ENCODE peak calls at places on chromosome 2, in four cellular contexts. A, U, O and W are unnamed samples.

GRCh38 chr2:3636586-3637310 is 21.3 kb upstream of the ALLC start:
- DNase-seq in A (no peak), U (no peak), O (no peak), W (peak; percentile 12)

GRCh38 chr2:151437630-151438029 is 27.9 kb downstream of the RIF1 start:
- DNase-seq in A (peak; percentile 18), U (peak; percentile 4), O (no peak), W (no peak)

GRCh38 chr2:88959480-88960204 is 268.2 kb downstream of the RPIA start:
- DNase-seq in A (peak; percentile 12), U (no peak), O (no peak), W (no peak)

GRCh38 chr2:31812051-31812798 is 198.6 kb downstream of the MEMO1 start:
- DNase-seq in A (peak; percentile 17), U (peak; percentile 15), O (no peak), W (no peak)

GRCh38 chr2:150125708-150126107 is 361.8 kb downstream of the RND3 start:
- DNase-seq in A (peak; percentile 86), U (peak; percentile 60), O (no peak), W (no peak)

GRCh38 chr2:119826370-119826961 is 66.7 kb downstream of the PTPN4 start:
- DNase-seq in A (peak; percentile 21), U (peak; percentile 77), O (no peak), W (no peak)

GRCh38 chr2:174004900-174005605 is 39.9 kb upstream of the SP3 start:
- DNase-seq in A (peak; percentile 86), U (peak; percentile 46), O (no peak), W (no peak)

GRCh38 chr2:66982766-66983165 is 414.4 kb upstream of the ETAA1 start:
- DNase-seq in A (peak; percentile 44), U (no peak), O (no peak), W (no peak)

GRCh38 chr2:135091681-135092080 is 39.6 kb downstream of the RAB3GAP1 start:
- DNase-seq in A (no peak), U (no peak), O (no peak), W (no peak)

GRCh38 chr2:138247302-138247701 is 254.3 kb upstream of the SPOPL start:
- DNase-seq in A (no peak), U (no peak), O (no peak), W (no peak)

GRCh38 chr2:137333386-137333972 is 568.1 kb downstream of the THSD7B start:
- DNase-seq in A (no peak), U (no peak), O (no peak), W (no peak)

GRCh38 chr2:227256605-227257004 is 68.4 kb upstream of the MFF start:
- DNase-seq in A (no peak), U (no peak), O (no peak), W (no peak)

GRCh38 chr2:227257820-227258219 is 67.2 kb upstream of the MFF start:
- DNase-seq in A (no peak), U (no peak), O (no peak), W (no peak)

DNA sequence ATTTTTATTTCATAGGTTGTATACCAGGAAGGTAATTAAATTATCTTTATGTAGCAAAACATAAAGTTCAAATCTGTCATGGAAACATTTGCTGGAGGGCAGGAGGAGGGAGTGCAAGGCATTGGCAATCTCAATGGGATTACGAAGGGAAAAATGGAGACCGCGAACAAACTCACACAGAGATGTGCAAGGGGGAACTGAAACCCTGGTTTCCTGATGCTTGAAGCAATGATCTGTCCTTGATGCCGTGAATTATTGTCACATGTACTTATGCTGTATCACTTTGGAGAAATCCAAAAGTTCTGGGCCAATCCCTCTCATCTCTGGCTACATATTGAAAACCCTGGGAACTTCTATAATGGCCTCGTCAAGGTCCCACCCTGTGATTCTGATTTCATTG is 65.0 kb upstream of the MFF start:
- DNase-seq in A (no peak), U (no peak), O (no peak), W (no peak)
- H3K56ac ChIP-seq in A (no peak overlapping the region), U (no peak overlapping the region), O (no peak overlapping the region), W (no peak overlapping the region)

DNA sequence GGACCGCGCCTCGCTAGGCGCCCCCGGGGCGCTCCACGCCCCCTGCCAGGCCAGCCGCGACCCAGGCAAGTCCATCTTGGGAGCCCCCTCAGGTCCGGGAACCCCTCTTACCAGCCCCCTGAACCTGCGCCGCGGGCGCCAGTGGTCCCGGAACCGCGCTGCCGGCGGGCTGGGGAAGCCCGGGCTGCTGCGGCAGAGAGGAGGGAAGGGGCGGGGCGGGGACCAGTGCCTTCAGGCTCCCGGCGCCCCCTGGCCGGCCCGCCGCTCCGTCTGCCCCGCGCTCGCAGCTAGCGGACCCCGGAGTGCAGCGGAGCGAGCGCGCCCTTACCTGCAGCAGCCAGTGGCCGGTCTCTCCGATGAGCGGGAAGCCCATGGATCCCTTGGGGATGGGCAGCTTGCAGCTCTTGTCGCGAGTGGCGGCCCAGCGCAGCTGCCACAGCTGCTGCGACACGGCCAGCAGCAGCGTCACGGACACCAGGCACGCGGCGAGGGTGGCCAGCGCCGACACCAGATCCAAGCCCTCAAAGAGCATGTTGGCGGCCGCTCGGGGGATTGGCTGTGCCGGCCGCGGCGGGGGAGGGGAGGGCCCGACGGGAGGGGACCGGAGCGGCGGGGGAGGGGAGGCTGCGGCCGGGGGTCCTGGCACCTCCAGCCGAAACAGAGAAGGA is at the start of gene CYP26B1:
- DNase-seq in A (no peak), U (peak; percentile 45), O (no peak), W (peak; percentile 60)
- H3K23ac ChIP-seq in A (peak within 1 kb of the TSS; percentile 42), U (peak within 1 kb of the TSS; percentile 80), O (no peak within 1 kb of the TSS), W (no peak within 1 kb of the TSS)

GRCh38 chr2:215907147-215907546 is 106.2 kb downstream of the MREG start:
- DNase-seq in A (no peak), U (no peak), O (no peak), W (no peak)
- H3K56ac ChIP-seq in A (no peak overlapping the region), U (peak overlapping the region; percentile 10), O (no peak overlapping the region), W (no peak overlapping the region)

DNA sequence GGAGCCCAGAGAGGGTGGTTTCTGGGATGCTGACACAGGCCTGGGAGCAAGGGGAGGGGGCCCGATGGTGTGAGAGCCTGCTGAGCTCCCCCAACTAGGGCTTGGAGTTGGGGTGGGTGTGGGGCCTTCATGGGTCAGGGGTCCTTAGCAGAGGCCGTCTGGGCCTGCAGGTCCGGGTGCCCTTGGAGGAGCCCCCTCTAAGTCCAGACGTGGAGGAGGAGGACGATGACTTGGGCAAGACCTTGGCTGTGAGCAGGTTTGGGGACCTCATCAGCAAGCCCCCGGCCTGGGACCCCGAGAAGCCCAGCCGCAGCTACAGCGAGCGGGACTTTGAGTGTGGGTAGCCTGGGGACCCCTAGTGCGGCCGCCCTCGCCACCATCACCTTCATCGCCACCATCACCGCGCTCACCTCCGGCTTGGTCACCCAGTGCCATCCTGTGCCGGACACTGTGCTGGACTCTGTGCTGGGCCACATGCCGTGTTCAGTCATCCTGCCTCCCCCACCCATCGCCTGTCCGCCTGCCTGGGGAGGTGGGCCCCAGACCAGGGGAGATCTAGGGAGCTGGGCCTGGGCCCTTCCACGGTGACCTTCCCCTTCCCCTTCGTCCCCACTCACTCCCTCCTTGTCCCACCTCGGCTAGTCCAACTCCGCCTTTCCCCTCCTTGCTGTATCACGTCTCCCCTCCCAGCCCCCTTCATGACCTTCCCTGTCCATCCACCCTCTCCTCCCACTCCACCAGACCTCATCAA is 980 bp downstream of the SLC4A3 start:
- DNase-seq in A (no peak), U (no peak), O (no peak), W (no peak)
- H3K23ac ChIP-seq in A (no peak overlapping the region), U (peak overlapping the region; percentile 57), O (no peak overlapping the region), W (no peak overlapping the region)

DNA sequence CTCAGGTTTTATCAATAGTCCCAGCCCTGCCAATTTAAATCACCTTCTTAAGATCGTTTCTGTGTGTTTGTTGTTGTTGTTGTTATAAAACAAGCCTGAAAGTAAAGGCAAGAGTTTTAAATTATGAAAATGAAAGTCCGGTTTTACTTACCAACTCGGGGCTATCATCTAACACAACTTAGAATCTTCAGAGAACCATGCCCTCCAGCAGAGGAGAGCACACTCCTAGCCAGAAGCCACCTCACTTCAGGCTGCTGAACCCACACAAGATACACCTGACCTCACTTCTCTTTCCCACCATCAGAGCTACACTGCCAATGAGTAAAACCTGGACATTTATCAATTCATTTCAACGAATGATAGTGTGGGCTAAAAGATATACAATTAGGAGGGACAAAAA is 335.2 kb downstream of the IRS1 start:
- DNase-seq in A (no peak), U (no peak), O (no peak), W (no peak)
- H3K56ac ChIP-seq in A (no peak overlapping the region), U (no peak overlapping the region), O (no peak overlapping the region), W (no peak overlapping the region)